ENCODE peak calls at places on chromosomes 5 and 9, in ten cellular contexts. One of them, this sample, is unnamed.
A peak's percentile ranks its signal among the peaks of the same experiment; 100 is the strongest.

GRCh38 chr5:145531038-145531734 is 304.0 kb downstream of the PRELID2 start:
- DNase-seq in GM03348: peak; percentile 54
- DNase-seq in NCI-H2081: no peak
- DNase-seq in kidney glomerular epithelial cell: peak; percentile 84
- DNase-seq in endothelial cell: no peak
- DNase-seq in skeletal muscle cell: peak; percentile 80
- DNase-seq in WTC11: no peak
- DNase-seq in ascending aorta: no peak
- DNase-seq in adipocyte: peak; percentile 66
- DNase-seq in heart left ventricle: no peak
- DNase-seq in this sample: no peak

GRCh38 chr9:136079916-136080246 is 15.2 kb downstream of the NACC2 start:
- DNase-seq in GM03348: no peak
- DNase-seq in kidney glomerular epithelial cell: no peak
- DNase-seq in skeletal muscle cell: no peak
- DNase-seq in heart left ventricle: no peak
- DNase-seq in NCI-H2081: no peak
- DNase-seq in endothelial cell: no peak
- DNase-seq in adipocyte: no peak
- DNase-seq in WTC11: no peak
- DNase-seq in ascending aorta: no peak
- DNase-seq in this sample: no peak

GRCh38 chr5:127656825-127657224 is 7.9 kb downstream of the CTXN3 start:
- DNase-seq in NCI-H2081: no peak
- DNase-seq in adipocyte: no peak
- DNase-seq in WTC11: no peak
- DNase-seq in ascending aorta: no peak
- DNase-seq in GM03348: no peak
- DNase-seq in kidney glomerular epithelial cell: no peak
- DNase-seq in skeletal muscle cell: no peak
- DNase-seq in heart left ventricle: no peak
- DNase-seq in endothelial cell: no peak
- DNase-seq in this sample: no peak

GRCh38 chr5:94870496-94871214 is 252.2 kb downstream of the SLF1 start:
- DNase-seq in endothelial cell: no peak
- DNase-seq in skeletal muscle cell: no peak
- DNase-seq in ascending aorta: no peak
- DNase-seq in adipocyte: no peak
- DNase-seq in heart left ventricle: no peak
- DNase-seq in NCI-H2081: peak; percentile 34
- DNase-seq in GM03348: no peak
- DNase-seq in WTC11: peak; percentile 15
- DNase-seq in kidney glomerular epithelial cell: no peak
- DNase-seq in this sample: no peak

GRCh38 chr5:78824826-78825225 is 160.3 kb downstream of the ARSB start:
- DNase-seq in WTC11: no peak
- DNase-seq in endothelial cell: no peak
- DNase-seq in kidney glomerular epithelial cell: no peak
- DNase-seq in adipocyte: peak; percentile 17
- DNase-seq in ascending aorta: no peak
- DNase-seq in skeletal muscle cell: no peak
- DNase-seq in NCI-H2081: no peak
- DNase-seq in heart left ventricle: no peak
- DNase-seq in GM03348: peak; percentile 37
- DNase-seq in this sample: no peak

GRCh38 chr5:154494036-154494435 is 16.0 kb upstream of the HAND1 start:
- DNase-seq in kidney glomerular epithelial cell: no peak
- DNase-seq in GM03348: no peak
- DNase-seq in WTC11: no peak
- DNase-seq in heart left ventricle: no peak
- DNase-seq in skeletal muscle cell: no peak
- DNase-seq in adipocyte: no peak
- DNase-seq in endothelial cell: no peak
- DNase-seq in ascending aorta: no peak
- DNase-seq in NCI-H2081: no peak
- DNase-seq in this sample: no peak

GRCh38 chr9:19583890-19584289 is 175.1 kb downstream of the ACER2 start:
- DNase-seq in heart left ventricle: no peak
- DNase-seq in NCI-H2081: no peak
- DNase-seq in endothelial cell: no peak
- DNase-seq in ascending aorta: no peak
- DNase-seq in WTC11: no peak
- DNase-seq in adipocyte: no peak
- DNase-seq in kidney glomerular epithelial cell: no peak
- DNase-seq in GM03348: no peak
- DNase-seq in skeletal muscle cell: no peak
- DNase-seq in this sample: no peak

GRCh38 chr5:77973253-77973609 is 197.1 kb upstream of the TBCA start:
- DNase-seq in endothelial cell: peak; percentile 51
- DNase-seq in ascending aorta: no peak
- DNase-seq in kidney glomerular epithelial cell: no peak
- DNase-seq in skeletal muscle cell: no peak
- DNase-seq in NCI-H2081: no peak
- DNase-seq in WTC11: peak; percentile 75
- DNase-seq in adipocyte: no peak
- DNase-seq in heart left ventricle: no peak
- DNase-seq in GM03348: no peak
- DNase-seq in this sample: no peak

GRCh38 chr5:61933787-61934626 is 372.0 kb upstream of the KIF2A start:
- DNase-seq in skeletal muscle cell: no peak
- DNase-seq in kidney glomerular epithelial cell: peak; percentile 65
- DNase-seq in GM03348: peak; percentile 60
- DNase-seq in heart left ventricle: no peak
- DNase-seq in ascending aorta: no peak
- DNase-seq in endothelial cell: peak; percentile 74
- DNase-seq in WTC11: peak; percentile 68
- DNase-seq in NCI-H2081: peak; percentile 84
- DNase-seq in adipocyte: peak; percentile 79
- DNase-seq in this sample: peak; percentile 34

GRCh38 chr5:67059747-67060490 is 136.7 kb downstream of the CD180 start:
- DNase-seq in ascending aorta: no peak
- DNase-seq in adipocyte: peak; percentile 72
- DNase-seq in kidney glomerular epithelial cell: no peak
- DNase-seq in WTC11: no peak
- DNase-seq in GM03348: peak; percentile 2
- DNase-seq in endothelial cell: no peak
- DNase-seq in heart left ventricle: no peak
- DNase-seq in NCI-H2081: no peak
- DNase-seq in skeletal muscle cell: peak; percentile 88
- DNase-seq in this sample: no peak

GRCh38 chr5:180631549-180632392 is 17.6 kb downstream of the FLT4 start:
- DNase-seq in skeletal muscle cell: no peak
- DNase-seq in GM03348: no peak
- DNase-seq in adipocyte: no peak
- DNase-seq in WTC11: no peak
- DNase-seq in kidney glomerular epithelial cell: no peak
- DNase-seq in endothelial cell: no peak
- DNase-seq in heart left ventricle: peak; percentile 20
- DNase-seq in NCI-H2081: no peak
- DNase-seq in ascending aorta: no peak
- DNase-seq in this sample: no peak

GRCh38 chr5:96997265-96997859 is 61.5 kb downstream of the LNPEP start:
- DNase-seq in adipocyte: peak; percentile 65
- DNase-seq in NCI-H2081: no peak
- DNase-seq in heart left ventricle: no peak
- DNase-seq in GM03348: peak; percentile 27
- DNase-seq in ascending aorta: no peak
- DNase-seq in kidney glomerular epithelial cell: peak; percentile 8
- DNase-seq in skeletal muscle cell: no peak
- DNase-seq in endothelial cell: peak; percentile 7
- DNase-seq in WTC11: no peak
- DNase-seq in this sample: no peak

GRCh38 chr5:113000466-113000865 is 23.9 kb downstream of the DCP2 start:
- DNase-seq in adipocyte: no peak
- DNase-seq in ascending aorta: no peak
- DNase-seq in endothelial cell: no peak
- DNase-seq in GM03348: peak; percentile 11
- DNase-seq in WTC11: no peak
- DNase-seq in kidney glomerular epithelial cell: no peak
- DNase-seq in skeletal muscle cell: no peak
- DNase-seq in heart left ventricle: no peak
- DNase-seq in NCI-H2081: no peak
- DNase-seq in this sample: no peak

GRCh38 chr5:60700347-60700815 is 415 bp upstream of the DEPDC1B start:
- DNase-seq in kidney glomerular epithelial cell: no peak
- DNase-seq in skeletal muscle cell: no peak
- DNase-seq in WTC11: no peak
- DNase-seq in adipocyte: peak; percentile 43
- DNase-seq in GM03348: peak; percentile 17
- DNase-seq in heart left ventricle: no peak
- DNase-seq in NCI-H2081: no peak
- DNase-seq in endothelial cell: no peak
- DNase-seq in ascending aorta: no peak
- DNase-seq in this sample: no peak

GRCh38 chr9:76810377-76810957 is 46.2 kb downstream of the PCA3 start:
- DNase-seq in NCI-H2081: peak; percentile 62
- DNase-seq in skeletal muscle cell: no peak
- DNase-seq in adipocyte: peak; percentile 82
- DNase-seq in GM03348: peak; percentile 64
- DNase-seq in kidney glomerular epithelial cell: peak; percentile 70
- DNase-seq in endothelial cell: peak; percentile 54
- DNase-seq in heart left ventricle: no peak
- DNase-seq in ascending aorta: no peak
- DNase-seq in WTC11: peak; percentile 56
- DNase-seq in this sample: no peak

GRCh38 chr5:1037123-1037670 is 28.6 kb downstream of the NKD2 start:
- DNase-seq in NCI-H2081: no peak
- DNase-seq in heart left ventricle: peak; percentile 23
- DNase-seq in skeletal muscle cell: no peak
- DNase-seq in ascending aorta: no peak
- DNase-seq in WTC11: no peak
- DNase-seq in kidney glomerular epithelial cell: no peak
- DNase-seq in GM03348: no peak
- DNase-seq in adipocyte: no peak
- DNase-seq in endothelial cell: no peak
- DNase-seq in this sample: no peak